ENCODE peak calls at places on chromosomes 3 and 15, in four cellular contexts. V is SK-N-SH; T is naive thymus-derived CD8-positive, alpha-beta T cell; R is heart right ventricle. E is an unnamed sample.
A peak's percentile ranks its signal among the peaks of the same experiment; 100 is the strongest.

GRCh38 chr3:50474717-50475116 is 28.7 kb downstream of the CACNA2D2 start:
- DNase-seq in V (no peak), T (no peak), R (no peak), E (no peak)

GRCh38 chr15:85688703-85689102 is 106.0 kb downstream of the KLHL25 start:
- DNase-seq in V (no peak), T (no peak), R (no peak), E (no peak)

GRCh38 chr15:40949756-40950207 is 3.5 kb upstream of the CHAC1 start:
- DNase-seq in V (no peak), T (no peak), R (no peak), E (no peak)

GRCh38 chr3:108566599-108566998 is 22.6 kb downstream of the CIP2A start:
- DNase-seq in V (no peak), T (no peak), R (no peak), E (no peak)

GRCh38 chr3:32817561-32818430 is at the start of gene TRIM71:
- DNase-seq in V (peak; percentile 61), T (no peak), R (no peak), E (no peak)

GRCh38 chr3:141081141-141081795 is 30.1 kb downstream of the SPSB4 start:
- DNase-seq in V (no peak), T (no peak), R (no peak), E (no peak)

GRCh38 chr3:112799946-112800345 is 46.7 kb downstream of the CD200R1L start:
- DNase-seq in V (no peak), T (no peak), R (no peak), E (no peak)

GRCh38 chr3:123984957-123985356 is 7.0 kb downstream of the ROPN1 start:
- DNase-seq in V (no peak), T (no peak), R (no peak), E (no peak)

GRCh38 chr15:74307827-74308642 is 59.4 kb downstream of the CYP11A1 start:
- DNase-seq in V (peak; percentile 87), T (no peak), R (peak; percentile 66), E (no peak)

GRCh38 chr3:51362476-51362875 is 22.6 kb upstream of the MANF start:
- DNase-seq in V (no peak), T (no peak), R (no peak), E (no peak)

GRCh38 chr3:76638006-76638405 is 401.9 kb upstream of the ROBO2 start:
- DNase-seq in V (no peak), T (no peak), R (no peak), E (no peak)

GRCh38 chr3:192514754-192515660 is 212.3 kb downstream of the FGF12 start:
- DNase-seq in V (peak; percentile 37), T (no peak), R (peak; percentile 14), E (peak; percentile 0)

GRCh38 chr15:58980351-58980939 is 7.0 kb upstream of the RNF111 start:
- DNase-seq in V (peak; percentile 34), T (no peak), R (no peak), E (peak; percentile 56)

GRCh38 chr3:160343132-160343531 is 55.9 kb downstream of the IFT80 start:
- DNase-seq in V (peak; percentile 5), T (no peak), R (no peak), E (no peak)

GRCh38 chr3:161395115-161395514 is 23.8 kb upstream of the SPTSSB start:
- DNase-seq in V (no peak), T (no peak), R (no peak), E (peak; percentile 76)

GRCh38 chr3:191982481-191982880 is 521.5 kb downstream of the PYDC2 start:
- DNase-seq in V (no peak), T (no peak), R (no peak), E (no peak)

GRCh38 chr3:125051715-125052581 is 3.8 kb downstream of the HEG1 start:
- DNase-seq in V (no peak), T (peak; percentile 50), R (peak; percentile 77), E (peak; percentile 72)

GRCh38 chr15:41805711-41806110 is 22.2 kb upstream of the JMJD7 start:
- DNase-seq in V (no peak), T (no peak), R (no peak), E (no peak)

GRCh38 chr3:141860766-141861513 is 15.5 kb upstream of the ATP1B3 start:
- DNase-seq in V (no peak), T (no peak), R (peak; percentile 23), E (no peak)

GRCh38 chr3:12097972-12098371 is 60.7 kb downstream of the TIMP4 start:
- DNase-seq in V (no peak), T (no peak), R (no peak), E (no peak)

GRCh38 chr3:50807266-50807665 is 132.5 kb downstream of the DOCK3 start:
- DNase-seq in V (no peak), T (no peak), R (peak; percentile 28), E (no peak)

GRCh38 chr15:95405447-95405846 is 925.1 kb upstream of the NR2F2 start:
- DNase-seq in V (no peak), T (no peak), R (no peak), E (no peak)

GRCh38 chr15:59401810-59402569 is 29.3 kb upstream of the MYO1E start:
- DNase-seq in V (no peak), T (no peak), R (no peak), E (no peak)

GRCh38 chr15:89143503-89144162 is 55.4 kb downstream of the ABHD2 start:
- DNase-seq in V (peak; percentile 36), T (no peak), R (no peak), E (no peak)

GRCh38 chr3:127065138-127065427 is 82.2 kb downstream of the PLXNA1 start:
- DNase-seq in V (no peak), T (no peak), R (no peak), E (no peak)

GRCh38 chr15:48432688-48433087 is 101.5 kb downstream of the DUT start:
- DNase-seq in V (no peak), T (no peak), R (no peak), E (no peak)

GRCh38 chr3:72663429-72663828 is 184.8 kb downstream of the SHQ1 start:
- DNase-seq in V (no peak), T (no peak), R (no peak), E (no peak)

GRCh38 chr3:27749640-27750039 is 27.5 kb upstream of the EOMES start:
- DNase-seq in V (no peak), T (no peak), R (no peak), E (no peak)

GRCh38 chr3:15520185-15520584 is 1.3 kb downstream of the COLQ start:
- DNase-seq in V (no peak), T (no peak), R (peak; percentile 29), E (no peak)

GRCh38 chr15:96066126-96066525 is 264.4 kb upstream of the NR2F2 start:
- DNase-seq in V (no peak), T (no peak), R (no peak), E (no peak)

GRCh38 chr3:177437513-177438337 is 240.4 kb upstream of the TBL1XR1 start:
- DNase-seq in V (no peak), T (no peak), R (no peak), E (no peak)

GRCh38 chr15:84889313-84889990 is 5.0 kb downstream of the SLC28A1 start:
- DNase-seq in V (no peak), T (no peak), R (no peak), E (no peak)

GRCh38 chr3:79367803-79368202 is 400.0 kb downstream of the ROBO1 start:
- DNase-seq in V (no peak), T (no peak), R (no peak), E (no peak)

GRCh38 chr3:101500208-101500607 is 12.8 kb downstream of the SENP7 start:
- DNase-seq in V (no peak), T (no peak), R (no peak), E (no peak)

GRCh38 chr15:39059886-39060285 is 495.3 kb upstream of the RASGRP1 start:
- DNase-seq in V (no peak), T (no peak), R (no peak), E (no peak)

E was measured in naive thymus-derived CD4-positive, alpha-beta T cell.